ENCODE peak calls at places on chromosomes 16 and 17, in six cellular contexts. L is hepatocyte, H is dorsolateral prefrontal cortex, G is SJSA1, O is tibial nerve, Y is heart right ventricle. M is an unnamed sample.

GRCh38 chr16:6827272-6827671 is 505.4 kb upstream of the RBFOX1 start:
- DNase-seq in L (no peak), H (no peak), G (no peak), O (no peak), Y (peak), M (no peak)

GRCh38 chr17:74751210-74751529 is 2.7 kb downstream of the NHERF1 start:
- DNase-seq in L (no peak), H (no peak), G (no peak), O (no peak), Y (no peak), M (no peak)

GRCh38 chr17:82228278-82228841 is 482 bp upstream of the SLC16A3 start:
- DNase-seq in L (peak), H (no peak), G (no peak), O (no peak), Y (no peak), M (peak)

GRCh38 chr16:48607056-48607825 is 2.7 kb downstream of the N4BP1 start:
- DNase-seq in L (peak), H (no peak), G (no peak), O (no peak), Y (no peak), M (no peak)

GRCh38 chr17:50954641-50955121 is 88.5 kb upstream of the TOB1 start:
- DNase-seq in L (no peak), H (no peak), G (no peak), O (no peak), Y (no peak), M (no peak)

GRCh38 chr17:49746791-49747490 is 17.0 kb downstream of the FAM117A start:
- DNase-seq in L (no peak), H (no peak), G (no peak), O (no peak), Y (no peak), M (no peak)

GRCh38 chr16:50697881-50698767 is 4.7 kb downstream of the NOD2 start:
- DNase-seq in L (no peak), H (no peak), G (peak), O (no peak), Y (peak), M (no peak)

GRCh38 chr17:64599187-64599676 is 62.9 kb downstream of the SMURF2 start:
- DNase-seq in L (no peak), H (no peak), G (no peak), O (no peak), Y (no peak), M (no peak)

GRCh38 chr16:17222756-17223411 is 247.9 kb downstream of the XYLT1 start:
- DNase-seq in L (no peak), H (no peak), G (no peak), O (no peak), Y (peak), M (no peak)

GRCh38 chr16:48919791-48920190 is 309.8 kb upstream of the N4BP1 start:
- DNase-seq in L (no peak), H (no peak), G (no peak), O (no peak), Y (no peak), M (no peak)

GRCh38 chr16:49644143-49644460 is 211.8 kb downstream of the ZNF423 start:
- DNase-seq in L (no peak), H (no peak), G (no peak), O (no peak), Y (no peak), M (no peak)

GRCh38 chr17:80683625-80684100 is 139.0 kb downstream of the RPTOR start:
- DNase-seq in L (no peak), H (peak), G (no peak), O (no peak), Y (no peak), M (no peak)

DNA sequence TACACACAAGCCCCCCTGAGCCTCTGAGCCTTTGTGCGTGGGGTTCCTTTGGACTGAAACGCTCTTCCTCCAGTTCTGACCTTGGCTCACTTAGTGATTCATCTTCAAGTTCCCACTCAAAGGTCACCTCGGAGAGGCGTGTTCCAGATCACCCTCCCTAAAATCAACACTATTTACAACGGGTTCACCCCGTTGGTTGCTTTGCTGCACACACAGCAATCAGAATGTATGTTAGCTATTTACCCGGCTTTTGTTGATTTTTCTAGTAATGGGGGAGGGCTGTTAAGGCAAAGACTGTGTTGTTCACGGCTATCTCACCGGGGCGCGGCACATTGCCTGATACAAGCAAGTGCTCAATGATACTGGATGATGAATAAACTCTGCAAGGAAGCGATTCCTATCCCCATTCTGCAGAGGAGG is 977 bp downstream of the NAGPA start:
- DNase-seq in L (peak), H (no peak), G (no peak), O (no peak), Y (no peak), M (no peak)
- H3K4me3 ChIP-seq in L (peak), H (peak), G (peak), O (peak), Y (peak), M (peak)

GRCh38 chr16:89253548-89254287 is 36.2 kb downstream of the ZNF778 start:
- DNase-seq in L (no peak), H (no peak), G (no peak), O (no peak), Y (no peak), M (no peak)

GRCh38 chr16:89261691-89262563 is 44.4 kb downstream of the ZNF778 start:
- DNase-seq in L (no peak), H (no peak), G (no peak), O (no peak), Y (no peak), M (no peak)

GRCh38 chr16:89257757-89258465 is 40.4 kb downstream of the ZNF778 start:
- DNase-seq in L (no peak), H (no peak), G (no peak), O (no peak), Y (no peak), M (no peak)

GRCh38 chr16:89257281-89257731 is 39.8 kb downstream of the ZNF778 start:
- DNase-seq in L (no peak), H (no peak), G (peak), O (no peak), Y (no peak), M (no peak)

GRCh38 chr16:89256651-89257254 is 39.2 kb downstream of the ZNF778 start:
- DNase-seq in L (peak), H (peak), G (peak), O (no peak), Y (no peak), M (peak)
- H3K4me3 ChIP-seq in L (no peak), H (peak), G (peak), O (peak), Y (peak), M (peak)

GRCh38 chr17:36534881-36535668 is at the start of gene PIGW:
- DNase-seq in L (peak), H (peak), G (peak), O (peak), Y (peak), M (peak)
- H3K4me3 ChIP-seq in L (peak), H (peak), G (peak), O (peak), Y (peak), M (peak)

DNA sequence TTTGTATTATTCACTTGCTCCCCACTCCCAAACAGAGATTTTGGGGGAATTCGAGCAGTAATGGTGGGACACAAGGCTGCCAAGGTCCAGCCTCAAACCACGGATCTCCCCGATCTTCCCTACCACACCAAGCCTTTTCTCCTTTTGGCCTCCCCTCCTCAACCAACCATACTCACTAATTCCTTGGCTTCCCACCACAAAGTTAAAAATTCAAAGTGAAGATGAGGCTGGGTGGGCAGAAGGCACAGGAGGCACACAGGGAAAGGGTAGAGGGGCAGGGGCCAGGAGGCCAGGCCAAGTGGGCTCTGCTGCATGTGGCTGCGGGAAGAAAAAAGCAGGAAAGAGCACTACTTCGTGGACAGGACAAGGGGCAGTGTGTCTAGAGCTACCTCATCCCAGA is 15.2 kb downstream of the HOXB4 start:
- DNase-seq in L (no peak), H (no peak), G (no peak), O (no peak), Y (no peak), M (no peak)
- H3K4me3 ChIP-seq in L (no peak), H (no peak), G (no peak), O (no peak), Y (no peak), M (no peak)

GRCh38 chr17:6374271-6374691 is 60.6 kb downstream of the AIPL1 start:
- DNase-seq in L (peak), H (no peak), G (no peak), O (no peak), Y (no peak), M (no peak)
- H3K4me3 ChIP-seq in L (no peak), H (no peak), G (no peak), O (no peak), Y (no peak), M (no peak)

DNA sequence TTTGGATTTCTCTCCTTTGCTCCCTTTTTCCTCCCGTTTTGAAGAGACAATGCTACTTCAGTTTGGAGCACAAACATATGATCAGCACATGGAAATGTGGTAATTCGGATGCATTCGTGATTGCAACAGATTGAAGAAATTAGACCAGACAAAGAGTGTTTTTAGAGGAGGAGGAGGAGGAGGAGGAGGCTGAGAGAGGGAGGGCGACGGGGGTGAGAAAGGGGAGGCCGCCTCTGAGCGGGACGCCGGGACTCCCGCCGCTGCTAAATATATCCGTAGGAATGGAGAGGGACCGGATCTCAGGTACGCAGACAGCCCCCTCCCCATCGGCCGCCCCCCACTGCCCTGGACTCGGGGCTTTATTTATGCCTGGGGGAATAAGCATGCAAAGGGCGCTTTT is 179.3 kb downstream of the SEC14L1 start:
- DNase-seq in L (no peak), H (peak), G (no peak), O (no peak), Y (no peak), M (no peak)
- H3K4me3 ChIP-seq in L (peak), H (peak), G (peak), O (peak), Y (peak), M (peak)

M was measured in left ventricle myocardium inferior.